ENCODE peak calls at places on chromosomes 6 and 20, in ten cellular contexts. U is PC-3; R is heart left ventricle; Q is activated CD4-positive, alpha-beta T cell treated with anti-CD3 and anti-CD28 coated beads for 4 hours; X is SK-N-MC; P is fibroblast of lung; V is stimulated activated CD4-positive, alpha-beta T cell treated with anti-CD3 and anti-CD28 coated beads, Interleukin-2, amount 100 ng/mL, for 48 hours; D is iris pigment epithelial cell; T is neural progenitor cell; W is T-helper 9 cell. H is an unnamed sample.

GRCh38 chr6:111534366-111534765 is 51.3 kb upstream of the REV3L start:
- DNase-seq in U (peak; percentile 31), R (peak; percentile 84), Q (no peak), X (no peak), P (peak; percentile 56), V (no peak), D (peak; percentile 49), T (no peak), W (no peak), H (peak; percentile 68)

GRCh38 chr6:10720229-10720959 is 2.5 kb upstream of the TMEM14C start:
- DNase-seq in U (peak; percentile 43), R (peak; percentile 64), Q (peak; percentile 47), X (no peak), P (peak; percentile 26), V (peak; percentile 47), D (peak; percentile 24), T (no peak), W (peak; percentile 46), H (peak; percentile 64)

GRCh38 chr20:59007758-59008511 is 881 bp upstream of the CTSZ start:
- DNase-seq in U (no peak), R (peak; percentile 52), Q (no peak), X (no peak), P (no peak), V (no peak), D (no peak), T (no peak), W (no peak), H (peak; percentile 74)

GRCh38 chr6:51640016-51640415 is 447.4 kb downstream of the PKHD1 start:
- DNase-seq in U (no peak), R (no peak), Q (no peak), X (no peak), P (no peak), V (no peak), D (no peak), T (no peak), W (no peak), H (no peak)

GRCh38 chr6:38482466-38482865 is 157.3 kb downstream of the BTBD9 start:
- DNase-seq in U (no peak), R (no peak), Q (no peak), X (no peak), P (peak; percentile 68), V (no peak), D (peak; percentile 86), T (no peak), W (no peak), H (no peak)

GRCh38 chr6:166460473-166461437 is 78.0 kb upstream of the MPC1 start:
- DNase-seq in U (no peak), R (no peak), Q (no peak), X (peak; percentile 63), P (peak; percentile 11), V (no peak), D (peak; percentile 15), T (no peak), W (no peak), H (peak; percentile 43)

GRCh38 chr20:61524956-61525666 is 273.1 kb downstream of the CDH4 start:
- DNase-seq in U (no peak), R (no peak), Q (no peak), X (no peak), P (no peak), V (no peak), D (no peak), T (no peak), W (no peak), H (no peak)

GRCh38 chr6:147621280-147621679 is 112.8 kb downstream of the SAMD5 start:
- DNase-seq in U (no peak), R (no peak), Q (no peak), X (no peak), P (peak; percentile 87), V (no peak), D (peak; percentile 71), T (no peak), W (no peak), H (no peak)

GRCh38 chr6:108106261-108106660 is 31.7 kb upstream of the OSTM1 start:
- DNase-seq in U (no peak), R (no peak), Q (no peak), X (no peak), P (no peak), V (no peak), D (no peak), T (peak; percentile 24), W (no peak), H (no peak)

GRCh38 chr6:110355727-110356126 is 2.4 kb downstream of the METTL24 start:
- DNase-seq in U (no peak), R (no peak), Q (no peak), X (no peak), P (no peak), V (no peak), D (no peak), T (peak; percentile 42), W (no peak), H (no peak)

GRCh38 chr6:111602481-111603404 is 2.9 kb downstream of the TRAF3IP2 start:
- DNase-seq in U (no peak), R (peak; percentile 85), Q (no peak), X (no peak), P (peak; percentile 86), V (no peak), D (peak; percentile 46), T (no peak), W (no peak), H (no peak)

GRCh38 chr6:149221774-149222070 is 95.8 kb upstream of the TAB2 start:
- DNase-seq in U (no peak), R (no peak), Q (no peak), X (no peak), P (peak; percentile 93), V (no peak), D (peak; percentile 37), T (no peak), W (no peak), H (no peak)

GRCh38 chr6:153028963-153029362 is 26.5 kb upstream of the MTRF1L start:
- DNase-seq in U (no peak), R (no peak), Q (no peak), X (no peak), P (no peak), V (no peak), D (no peak), T (no peak), W (no peak), H (no peak)

GRCh38 chr6:33869826-33870423 is 66.1 kb upstream of the MLN start:
- DNase-seq in U (no peak), R (no peak), Q (no peak), X (no peak), P (no peak), V (no peak), D (no peak), T (peak; percentile 65), W (no peak), H (no peak)

GRCh38 chr6:140393665-140394064 is 1019.2 kb upstream of the CITED2 start:
- DNase-seq in U (no peak), R (no peak), Q (no peak), X (no peak), P (no peak), V (no peak), D (peak; percentile 90), T (no peak), W (no peak), H (no peak)

GRCh38 chr6:163922562-163922961 is 508.0 kb downstream of the QKI start:
- DNase-seq in U (no peak), R (no peak), Q (no peak), X (no peak), P (no peak), V (no peak), D (no peak), T (no peak), W (no peak), H (no peak)

GRCh38 chr20:45104786-45105185 is 3.9 kb upstream of the KCNS1 start:
- DNase-seq in U (peak; percentile 92), R (no peak), Q (no peak), X (no peak), P (peak; percentile 90), V (no peak), D (peak; percentile 52), T (no peak), W (no peak), H (no peak)

GRCh38 chr6:13354331-13355042 is 26.1 kb upstream of the TBC1D7 start:
- DNase-seq in U (peak; percentile 66), R (no peak), Q (no peak), X (no peak), P (peak; percentile 93), V (no peak), D (peak; percentile 72), T (no peak), W (no peak), H (no peak)